ENCODE peak calls at places on chromosomes 16 and 17, in ten cellular contexts. E is stomach; L is IMR-90; K is transverse colon; I is cardiac muscle cell; F is Caco-2; Y is GM12865; A is CD8-positive, alpha-beta T cell; C is esophagus squamous epithelium; V is upper lobe of left lung. G is an unnamed sample.

GRCh38 chr16:1437606-1438005 is 6.7 kb downstream of the PERCC1 start:
- DNase-seq in C (no peak), I (no peak), V (no peak), F (no peak), E (no peak), A (no peak), Y (no peak), L (no peak), K (no peak), G (no peak)

GRCh38 chr16:12257926-12258561 is 281.5 kb downstream of the SNX29 start:
- DNase-seq in C (no peak), A (no peak), Y (no peak), F (peak), I (no peak), K (peak), E (no peak), L (no peak), V (no peak), G (no peak)

GRCh38 chr16:8696880-8697279 is 22.5 kb downstream of the ABAT start:
- DNase-seq in I (no peak), V (no peak), E (no peak), Y (no peak), L (no peak), K (no peak), F (no peak), C (no peak), A (no peak), G (no peak)

GRCh38 chr17:37571674-37572073 is 37.5 kb downstream of the SYNRG start:
- DNase-seq in L (peak), Y (no peak), V (no peak), E (no peak), K (no peak), A (no peak), C (no peak), I (no peak), F (no peak), G (no peak)

GRCh38 chr16:28313587-28313986 is 21.3 kb downstream of the SBK1 start:
- DNase-seq in A (no peak), V (no peak), Y (no peak), L (no peak), F (no peak), C (no peak), E (no peak), K (no peak), I (no peak), G (no peak)

GRCh38 chr17:27600471-27600870 is 30.5 kb upstream of the LGALS9 start:
- DNase-seq in V (no peak), F (no peak), E (no peak), L (no peak), Y (no peak), A (no peak), I (no peak), C (no peak), K (no peak), G (no peak)

GRCh38 chr17:8122391-8122922 is 1.4 kb downstream of the HES7 start:
- DNase-seq in F (no peak), A (no peak), Y (peak), L (peak), V (no peak), K (no peak), C (no peak), E (no peak), I (no peak), G (peak)

GRCh38 chr16:69324013-69324531 is 6.3 kb downstream of the PDF start:
- DNase-seq in L (no peak), F (no peak), C (no peak), I (no peak), A (no peak), K (peak), V (peak), E (peak), Y (no peak), G (no peak)

GRCh38 chr16:48479955-48480354 is 94.7 kb upstream of the SIAH1 start:
- DNase-seq in E (no peak), L (peak), K (no peak), A (no peak), V (no peak), Y (no peak), C (no peak), F (no peak), I (peak), G (peak)

GRCh38 chr16:1914084-1914608 is 4.1 kb downstream of the HS3ST6 start:
- DNase-seq in C (no peak), L (no peak), I (no peak), A (no peak), F (no peak), K (peak), V (no peak), Y (no peak), E (no peak), G (no peak)

GRCh38 chr17:64420143-64420670 is 28.7 kb upstream of the MILR1 start:
- DNase-seq in K (no peak), F (no peak), L (peak), V (peak), I (peak), A (peak), E (no peak), Y (peak), C (no peak), G (peak)

GRCh38 chr17:62965649-62966425 is at the start of gene TANC2:
- DNase-seq in Y (peak), I (peak), F (peak), A (peak), E (peak), V (peak), L (peak), K (peak), C (no peak), G (peak)

GRCh38 chr16:10128397-10129258 is 53.6 kb downstream of the GRIN2A start:
- DNase-seq in L (no peak), K (no peak), A (no peak), Y (no peak), E (no peak), F (no peak), V (no peak), C (no peak), I (no peak), G (no peak)

GRCh38 chr17:2239170-2239551 is 64.4 kb downstream of the SMG6 start:
- DNase-seq in I (no peak), Y (no peak), L (no peak), F (no peak), K (no peak), A (no peak), C (no peak), E (no peak), V (no peak), G (no peak)

GRCh38 chr17:2238432-2239169 is 65.0 kb downstream of the SMG6 start:
- DNase-seq in F (no peak), V (no peak), E (no peak), L (no peak), I (no peak), A (no peak), C (no peak), K (peak), Y (peak), G (peak)

GRCh38 chr17:2239882-2240430 is 63.6 kb downstream of the SMG6 start:
- DNase-seq in Y (peak), F (no peak), K (peak), V (no peak), A (no peak), C (no peak), I (peak), L (peak), E (peak), G (peak)

GRCh38 chr17:2241823-2242222 is 61.8 kb downstream of the SMG6 start:
- DNase-seq in F (no peak), L (peak), C (no peak), E (no peak), I (peak), V (no peak), Y (no peak), K (no peak), A (no peak), G (peak)

GRCh38 chr17:2240541-2240940 is 63.0 kb downstream of the SMG6 start:
- DNase-seq in F (no peak), V (no peak), A (no peak), Y (no peak), E (no peak), C (no peak), K (no peak), I (peak), L (no peak), G (no peak)
- H3K4me3 ChIP-seq in F (no peak), V (no peak), A (no peak), Y (peak), E (no peak), C (no peak), K (no peak), I (no peak), L (no peak), G (no peak)

DNA sequence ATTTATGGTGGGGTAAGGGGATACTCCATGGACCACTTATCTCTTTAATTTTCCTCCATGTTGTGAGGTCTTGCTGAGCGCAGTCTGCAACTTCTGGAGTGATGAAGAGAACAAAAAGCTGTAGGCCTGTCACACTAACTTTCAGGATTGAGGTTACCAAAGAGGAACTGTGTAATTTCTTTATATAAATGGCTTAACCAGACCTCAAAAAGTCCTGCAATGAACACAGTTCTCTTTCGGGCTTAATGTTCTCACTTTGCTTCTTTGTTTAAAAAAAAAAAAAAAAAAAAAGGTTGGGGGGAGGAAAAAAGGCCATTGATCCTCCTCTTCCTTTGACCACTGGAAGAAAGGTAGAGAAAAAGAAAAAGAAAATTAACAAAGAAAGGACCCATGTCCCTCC is 86.8 kb upstream of the SOX9 start:
- DNase-seq in K (no peak), C (no peak), L (no peak), E (no peak), F (no peak), V (no peak), Y (peak), A (no peak), I (no peak), G (no peak)
- TF ChIP-seq CTCF in K (no peak), C (no peak), L (no peak), E (no peak), F (no peak), V (no peak), Y (no peak), A (no peak), I (no peak), G (no peak)

GRCh38 chr17:50029185-50029584 is 26.7 kb upstream of the ITGA3 start:
- DNase-seq in L (no peak), Y (no peak), I (no peak), K (no peak), A (no peak), V (no peak), C (no peak), F (no peak), E (no peak), G (no peak)

GRCh38 chr17:50026901-50027638 is 28.8 kb upstream of the ITGA3 start:
- DNase-seq in E (peak), K (peak), F (peak), Y (peak), V (peak), C (no peak), I (peak), L (peak), A (peak), G (peak)

GRCh38 chr17:50028207-50029120 is 27.4 kb upstream of the ITGA3 start:
- DNase-seq in C (no peak), E (no peak), I (peak), Y (no peak), V (peak), F (no peak), L (peak), A (no peak), K (no peak), G (peak)

GRCh38 chr17:50026046-50026675 is 29.7 kb upstream of the ITGA3 start:
- DNase-seq in Y (no peak), L (no peak), C (no peak), F (no peak), I (no peak), V (no peak), A (no peak), K (no peak), E (no peak), G (no peak)

GRCh38 chr17:50027639-50028206 is 28.2 kb upstream of the ITGA3 start:
- DNase-seq in F (no peak), C (no peak), K (peak), E (peak), Y (no peak), V (peak), I (peak), A (no peak), L (peak), G (peak)
- H3K4me3 ChIP-seq in F (no peak), C (peak), K (peak), E (peak), Y (no peak), V (no peak), I (no peak), A (no peak), L (peak), G (no peak)

GRCh38 chr17:19787733-19788357 is 39.7 kb upstream of the ALDH3A1 start:
- DNase-seq in L (peak), V (no peak), K (no peak), E (no peak), Y (no peak), A (no peak), I (peak), F (no peak), C (no peak), G (peak)

GRCh38 chr17:19781488-19782458 is 33.7 kb upstream of the ALDH3A1 start:
- DNase-seq in F (no peak), E (no peak), K (no peak), V (no peak), Y (no peak), L (no peak), A (no peak), C (no peak), I (no peak), G (no peak)

GRCh38 chr17:19780846-19781245 is 32.7 kb upstream of the ALDH3A1 start:
- DNase-seq in L (no peak), C (no peak), F (no peak), Y (no peak), A (no peak), V (no peak), K (no peak), E (no peak), I (no peak), G (no peak)

GRCh38 chr17:19785854-19786253 is 37.8 kb upstream of the ALDH3A1 start:
- DNase-seq in F (no peak), I (no peak), V (no peak), K (no peak), E (no peak), A (no peak), Y (no peak), C (no peak), L (peak), G (peak)
- TF ChIP-seq CTCF in F (peak), I (no peak), V (no peak), K (no peak), E (no peak), A (no peak), Y (no peak), C (peak), L (peak), G (peak)

DNA sequence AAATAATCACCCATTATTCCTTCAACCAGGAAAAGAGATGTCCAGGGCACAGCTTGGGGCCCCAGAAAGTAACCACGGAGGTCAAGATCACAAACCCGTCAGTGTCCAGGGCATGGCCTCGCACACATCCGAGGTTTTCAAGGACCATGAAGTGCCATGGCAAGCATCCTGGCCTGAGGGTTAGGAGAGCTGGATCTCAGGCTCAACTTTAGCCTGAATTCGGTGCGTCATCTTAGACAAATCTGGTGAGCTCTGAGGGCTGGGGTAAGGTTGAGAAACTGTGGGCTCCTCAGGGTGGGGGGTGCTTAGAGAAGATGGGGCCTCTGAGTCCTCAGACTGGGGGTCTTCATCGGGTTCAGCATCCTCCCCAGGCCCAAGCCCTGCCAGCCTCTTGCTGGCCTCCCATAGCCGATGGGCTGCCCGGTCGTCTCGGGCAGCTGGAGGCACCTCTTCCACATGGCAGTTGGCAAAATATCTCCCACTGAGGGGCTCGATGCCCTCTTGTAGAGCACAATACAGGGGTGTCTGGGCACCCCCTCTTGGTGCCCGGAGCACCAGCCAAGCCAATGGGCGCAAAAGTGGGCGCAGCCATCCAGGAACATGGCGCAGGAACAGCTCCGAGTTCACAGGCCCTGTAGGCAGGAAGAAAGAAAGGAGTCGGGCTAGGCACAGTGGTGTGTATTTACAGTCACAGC is 875 bp upstream of the FLOT2 start:
- DNase-seq in Y (no peak), A (no peak), K (no peak), E (no peak), V (no peak), I (no peak), C (no peak), L (no peak), F (no peak), G (no peak)
- H3K4me3 ChIP-seq in Y (peak), A (peak), K (peak), E (peak), V (no peak), I (no peak), C (peak), L (no peak), F (no peak), G (no peak)

G was measured in choroid plexus epithelial cell.